ENCODE peak calls at places on chromosome 20, in nine cellular contexts. T, Q, B, Z, R, W, D, N and C are unnamed samples.

GRCh38 chr20:23403721-23404120 is 17.6 kb downstream of the NAPB start:
- DNase-seq in Q (no peak), R (peak; percentile 71), N (no peak), W (peak; percentile 33), Z (no peak), T (no peak), B (no peak), D (no peak), C (no peak)

GRCh38 chr20:37837934-37838333 is 65.0 kb upstream of the VSTM2L start:
- DNase-seq in Z (peak; percentile 75), W (no peak), Q (no peak), B (no peak), R (no peak), T (no peak), N (no peak), D (no peak), C (no peak)

GRCh38 chr20:47468290-47469050 is 33.2 kb upstream of the NCOA3 start:
- DNase-seq in N (peak; percentile 12), Z (no peak), B (no peak), D (no peak), Q (no peak), T (no peak), R (no peak), W (no peak), C (no peak)

GRCh38 chr20:53942121-53942816 is 128.1 kb downstream of the BCAS1 start:
- DNase-seq in D (no peak), Q (no peak), W (no peak), B (peak; percentile 94), Z (peak; percentile 73), R (no peak), N (no peak), T (no peak), C (no peak)

GRCh38 chr20:40757087-40757486 is 68.1 kb upstream of the MAFB start:
- DNase-seq in D (no peak), W (no peak), T (no peak), Q (no peak), Z (no peak), B (no peak), N (peak; percentile 5), R (no peak), C (no peak)

GRCh38 chr20:37436527-37436926 is 84.5 kb upstream of the NNAT start:
- DNase-seq in B (no peak), W (no peak), Q (no peak), T (no peak), Z (no peak), D (no peak), N (no peak), R (no peak), C (no peak)

GRCh38 chr20:12687476-12687875 is 321.3 kb upstream of the SPTLC3 start:
- DNase-seq in W (no peak), N (no peak), R (no peak), B (no peak), T (no peak), D (no peak), Q (no peak), Z (no peak), C (no peak)

GRCh38 chr20:37245181-37245580 is 16.4 kb downstream of the GHRH start:
- DNase-seq in R (no peak), B (no peak), N (no peak), T (no peak), D (no peak), Q (no peak), W (no peak), Z (peak; percentile 84), C (no peak)

GRCh38 chr20:16580127-16580526 is 6.9 kb upstream of the KIF16B start:
- DNase-seq in W (peak; percentile 91), D (no peak), Z (peak; percentile 73), T (no peak), Q (no peak), B (no peak), N (peak; percentile 63), R (peak; percentile 77), C (no peak)

GRCh38 chr20:19995220-19995863 is 21.8 kb upstream of the NAA20 start:
- DNase-seq in T (no peak), R (peak; percentile 64), D (peak; percentile 55), B (peak; percentile 32), Q (no peak), N (peak; percentile 45), Z (peak; percentile 57), W (peak; percentile 76), C (peak; percentile 28)

GRCh38 chr20:15200139-15200538 is 862.7 kb upstream of the FLRT3 start:
- DNase-seq in D (no peak), Q (no peak), B (no peak), W (no peak), Z (no peak), R (no peak), N (no peak), T (no peak), C (no peak)

GRCh38 chr20:64268180-64268579 is 12.6 kb downstream of the PCMTD2 start:
- DNase-seq in Z (peak; percentile 68), Q (no peak), T (no peak), B (peak; percentile 23), D (no peak), N (no peak), R (no peak), W (no peak), C (no peak)

GRCh38 chr20:33812673-33813462 is 1.7 kb downstream of the CHMP4B start:
- DNase-seq in Q (no peak), B (no peak), N (peak; percentile 79), D (no peak), T (no peak), R (no peak), Z (peak; percentile 58), W (no peak), C (no peak)

DNA sequence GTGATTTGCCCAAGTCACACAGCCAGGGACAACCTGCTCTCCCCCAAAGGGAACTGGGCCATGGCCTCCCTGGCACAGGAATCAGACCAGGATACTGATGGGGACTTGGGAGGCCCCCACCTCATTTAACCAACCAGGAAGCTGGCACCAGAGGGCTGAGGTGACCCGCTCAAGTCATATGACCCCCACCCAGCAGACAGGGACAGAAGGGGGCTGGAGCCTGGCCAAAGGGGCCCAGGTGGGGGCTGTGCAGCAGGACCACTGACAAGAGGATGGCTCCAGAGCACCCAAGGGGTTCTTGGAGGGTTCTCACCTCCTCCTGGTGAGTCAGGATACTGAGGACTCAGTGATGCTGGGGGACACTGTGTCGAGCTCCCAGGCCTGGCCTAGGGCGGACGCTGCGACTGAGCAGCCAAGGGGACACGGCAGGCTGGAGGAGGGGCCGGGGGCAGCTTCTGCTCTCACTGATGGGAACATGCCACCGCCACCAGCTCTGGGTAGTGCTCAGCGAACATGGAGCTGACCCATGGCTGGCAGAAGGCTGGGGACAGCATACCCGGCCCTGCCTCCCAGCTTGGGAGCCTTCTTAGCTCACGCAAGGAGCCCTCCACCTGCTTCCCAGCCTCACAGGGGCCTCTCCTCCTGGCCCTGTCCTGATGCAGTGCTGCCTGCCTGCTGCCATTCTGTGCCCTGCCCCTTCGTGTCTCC is 1.2 kb downstream of the CST7 start:
- DNase-seq in R (no peak), T (peak; percentile 54), W (no peak), B (no peak), Q (no peak), N (no peak), D (no peak), Z (no peak), C (no peak)
- H3K27ac ChIP-seq in R (no peak overlapping the region), T (peak overlapping the region; percentile 94), W (no peak overlapping the region), B (no peak overlapping the region), Q (no peak overlapping the region), N (peak overlapping the region; percentile 84), D (no peak overlapping the region), Z (no peak overlapping the region), C (no peak overlapping the region)

DNA sequence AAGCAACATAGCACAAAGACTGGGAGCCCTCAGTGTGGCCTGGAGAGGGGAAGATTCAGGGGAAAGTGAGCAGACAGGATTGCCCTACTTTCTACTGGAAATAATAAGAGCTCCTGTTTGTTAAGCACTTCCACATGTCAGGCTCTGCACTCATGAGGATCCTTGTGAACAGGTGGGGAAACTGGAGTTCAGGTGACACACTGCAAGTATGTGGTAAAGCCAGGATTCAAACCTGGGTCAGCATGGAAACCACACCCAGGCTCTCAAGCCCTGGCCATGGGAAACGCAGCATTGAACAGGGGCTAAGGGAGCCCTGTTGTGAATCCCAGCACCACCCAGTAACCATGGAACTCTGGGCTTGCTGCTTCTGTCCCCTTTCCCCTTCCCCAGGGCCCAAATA is 42.8 kb upstream of the ID1 start:
- DNase-seq in W (no peak), R (no peak), B (no peak), D (no peak), N (no peak), Q (no peak), Z (no peak), T (no peak), C (no peak)
- H3K27ac ChIP-seq in W (peak overlapping the region; percentile 0), R (peak overlapping the region; percentile 74), B (no peak overlapping the region), D (no peak overlapping the region), N (peak overlapping the region; percentile 79), Q (no peak overlapping the region), Z (no peak overlapping the region), T (no peak overlapping the region), C (no peak overlapping the region)

GRCh38 chr20:50242548-50242862 is 51.9 kb downstream of the CEBPB start:
- DNase-seq in Z (no peak), T (no peak), B (no peak), R (no peak), W (no peak), Q (no peak), D (no peak), N (no peak), C (no peak)
- H3K27ac ChIP-seq in Z (no peak overlapping the region), T (no peak overlapping the region), B (no peak overlapping the region), R (no peak overlapping the region), W (no peak overlapping the region), Q (no peak overlapping the region), D (no peak overlapping the region), N (no peak overlapping the region), C (no peak overlapping the region)

GRCh38 chr20:36066777-36067176 is 87.8 kb upstream of the EPB41L1 start:
- DNase-seq in R (no peak), Q (no peak), W (no peak), B (no peak), Z (no peak), N (no peak), D (no peak), T (no peak), C (no peak)

GRCh38 chr20:36063916-36064660 is 90.5 kb upstream of the EPB41L1 start:
- DNase-seq in Z (no peak), D (no peak), W (no peak), Q (no peak), T (no peak), R (no peak), B (no peak), N (no peak), C (no peak)

GRCh38 chr20:36064661-36065426 is 89.7 kb upstream of the EPB41L1 start:
- DNase-seq in N (peak; percentile 91), D (peak; percentile 94), R (peak; percentile 70), Z (peak; percentile 97), T (peak; percentile 95), Q (peak; percentile 98), B (peak; percentile 93), W (peak; percentile 91), C (peak; percentile 85)

GRCh38 chr20:36062799-36063198 is 91.7 kb upstream of the EPB41L1 start:
- DNase-seq in Q (no peak), D (no peak), T (no peak), N (no peak), W (no peak), B (no peak), Z (no peak), R (no peak), C (no peak)

DNA sequence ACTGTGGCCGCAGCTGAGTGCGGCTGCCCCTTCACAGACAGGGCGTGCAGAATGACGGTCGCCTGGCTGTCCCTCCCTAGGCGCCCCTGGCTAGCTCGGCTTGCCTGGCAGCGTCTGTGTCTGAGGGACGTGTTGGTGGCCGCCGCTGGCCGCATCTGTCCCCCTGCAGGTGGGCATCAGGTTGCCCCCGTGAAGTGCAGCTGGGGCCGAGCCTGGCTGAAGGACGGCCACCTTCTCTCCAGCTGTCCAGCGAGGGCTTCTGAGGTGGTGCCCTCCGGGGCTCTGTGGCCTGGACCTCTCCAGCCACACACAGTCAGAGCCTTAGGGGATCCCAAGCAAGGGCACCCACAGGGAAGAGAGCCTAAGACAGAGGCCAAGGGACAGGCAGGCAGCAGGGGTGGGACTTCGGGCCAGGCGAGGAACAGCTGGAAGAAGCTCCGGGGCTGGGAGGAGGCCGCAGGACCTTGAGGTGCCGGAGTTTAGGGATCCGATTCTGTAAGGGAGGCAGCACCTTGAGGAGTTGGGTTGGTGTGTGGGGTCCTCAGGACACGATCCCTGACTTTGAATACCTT is 89.0 kb upstream of the EPB41L1 start:
- DNase-seq in Z (no peak), W (no peak), Q (no peak), D (no peak), T (no peak), N (no peak), B (no peak), R (no peak), C (no peak)
- H3K27ac ChIP-seq in Z (no peak overlapping the region), W (no peak overlapping the region), Q (peak overlapping the region; percentile 39), D (peak overlapping the region; percentile 67), T (no peak overlapping the region), N (peak overlapping the region; percentile 97), B (no peak overlapping the region), R (no peak overlapping the region), C (peak overlapping the region; percentile 75)